ENCODE peak calls at places on chromosomes 2 and 18, in five cellular contexts. One of them, this sample, is unnamed.

GRCh38 chr2:186771395-186771794 is 77.5 kb downstream of the FAM171B start:
- DNase-seq in MCF 10A: peak; percentile 39
- DNase-seq in foreskin fibroblast: no peak
- DNase-seq in GM10248: no peak
- DNase-seq in activated T-helper 1 cell treated with Interleukin-2 at 50 U/mL for 16 hours: no peak
- DNase-seq in this sample: no peak

GRCh38 chr18:10320201-10320600 is 134.2 kb upstream of the APCDD1 start:
- DNase-seq in activated T-helper 1 cell treated with Interleukin-2 at 50 U/mL for 16 hours: no peak
- DNase-seq in foreskin fibroblast: no peak
- DNase-seq in MCF 10A: no peak
- DNase-seq in GM10248: no peak
- DNase-seq in this sample: no peak

GRCh38 chr2:3000968-3001367 is 376.6 kb downstream of the EIPR1 start:
- DNase-seq in foreskin fibroblast: no peak
- DNase-seq in GM10248: no peak
- DNase-seq in MCF 10A: no peak
- DNase-seq in activated T-helper 1 cell treated with Interleukin-2 at 50 U/mL for 16 hours: no peak
- DNase-seq in this sample: no peak

GRCh38 chr2:41160439-41160838 is 708.5 kb upstream of the SLC8A1 start:
- DNase-seq in MCF 10A: no peak
- DNase-seq in foreskin fibroblast: no peak
- DNase-seq in GM10248: no peak
- DNase-seq in activated T-helper 1 cell treated with Interleukin-2 at 50 U/mL for 16 hours: no peak
- DNase-seq in this sample: no peak

GRCh38 chr2:54306561-54306960 is 50.5 kb upstream of the TSPYL6 start:
- DNase-seq in activated T-helper 1 cell treated with Interleukin-2 at 50 U/mL for 16 hours: no peak
- DNase-seq in MCF 10A: peak; percentile 13
- DNase-seq in GM10248: no peak
- DNase-seq in foreskin fibroblast: no peak
- DNase-seq in this sample: no peak

GRCh38 chr2:232049350-232049749 is 87.8 kb downstream of the DIS3L2 start:
- DNase-seq in foreskin fibroblast: no peak
- DNase-seq in GM10248: no peak
- DNase-seq in MCF 10A: no peak
- DNase-seq in activated T-helper 1 cell treated with Interleukin-2 at 50 U/mL for 16 hours: no peak
- DNase-seq in this sample: no peak

GRCh38 chr2:143399679-143400078 is 270.5 kb downstream of the ARHGAP15 start:
- DNase-seq in foreskin fibroblast: peak; percentile 36
- DNase-seq in MCF 10A: peak; percentile 56
- DNase-seq in activated T-helper 1 cell treated with Interleukin-2 at 50 U/mL for 16 hours: no peak
- DNase-seq in GM10248: no peak
- DNase-seq in this sample: no peak

GRCh38 chr2:160657206-160657605 is 163.6 kb upstream of the RBMS1 start:
- DNase-seq in foreskin fibroblast: no peak
- DNase-seq in GM10248: no peak
- DNase-seq in MCF 10A: no peak
- DNase-seq in activated T-helper 1 cell treated with Interleukin-2 at 50 U/mL for 16 hours: no peak
- DNase-seq in this sample: no peak

GRCh38 chr2:229586746-229587705 is 127.3 kb downstream of the DNER start:
- DNase-seq in GM10248: peak; percentile 63
- DNase-seq in MCF 10A: peak; percentile 94
- DNase-seq in activated T-helper 1 cell treated with Interleukin-2 at 50 U/mL for 16 hours: no peak
- DNase-seq in foreskin fibroblast: peak; percentile 70
- DNase-seq in this sample: peak; percentile 48

GRCh38 chr2:240199133-240199870 is 58.8 kb upstream of the OTOS start:
- DNase-seq in GM10248: no peak
- DNase-seq in activated T-helper 1 cell treated with Interleukin-2 at 50 U/mL for 16 hours: no peak
- DNase-seq in foreskin fibroblast: no peak
- DNase-seq in MCF 10A: no peak
- DNase-seq in this sample: no peak

GRCh38 chr2:58427572-58428285 is 186.6 kb upstream of the FANCL start:
- DNase-seq in activated T-helper 1 cell treated with Interleukin-2 at 50 U/mL for 16 hours: no peak
- DNase-seq in foreskin fibroblast: no peak
- DNase-seq in MCF 10A: peak; percentile 46
- DNase-seq in GM10248: no peak
- DNase-seq in this sample: no peak

GRCh38 chr2:229163893-229164292 is 107.2 kb downstream of the PID1 start:
- DNase-seq in GM10248: no peak
- DNase-seq in MCF 10A: no peak
- DNase-seq in activated T-helper 1 cell treated with Interleukin-2 at 50 U/mL for 16 hours: no peak
- DNase-seq in foreskin fibroblast: no peak
- DNase-seq in this sample: no peak

GRCh38 chr2:46493241-46493970 is 14.0 kb downstream of the TMEM247 start:
- DNase-seq in MCF 10A: peak; percentile 60
- DNase-seq in GM10248: peak; percentile 80
- DNase-seq in activated T-helper 1 cell treated with Interleukin-2 at 50 U/mL for 16 hours: no peak
- DNase-seq in foreskin fibroblast: no peak
- DNase-seq in this sample: no peak

GRCh38 chr2:46065152-46065551 is 232.1 kb upstream of the EPAS1 start:
- DNase-seq in foreskin fibroblast: no peak
- DNase-seq in MCF 10A: no peak
- DNase-seq in GM10248: no peak
- DNase-seq in activated T-helper 1 cell treated with Interleukin-2 at 50 U/mL for 16 hours: no peak
- DNase-seq in this sample: no peak

GRCh38 chr2:152718909-152719645 is 657 bp downstream of the ARL6IP6 start:
- DNase-seq in MCF 10A: peak; percentile 88
- DNase-seq in foreskin fibroblast: no peak
- DNase-seq in GM10248: peak; percentile 16
- DNase-seq in activated T-helper 1 cell treated with Interleukin-2 at 50 U/mL for 16 hours: no peak
- DNase-seq in this sample: peak; percentile 84

GRCh38 chr2:144215207-144215606 is 304.7 kb downstream of the ZEB2 start:
- DNase-seq in MCF 10A: no peak
- DNase-seq in foreskin fibroblast: no peak
- DNase-seq in activated T-helper 1 cell treated with Interleukin-2 at 50 U/mL for 16 hours: no peak
- DNase-seq in GM10248: no peak
- DNase-seq in this sample: no peak

GRCh38 chr2:206062724-206063123 is 23.2 kb downstream of the INO80D start:
- DNase-seq in MCF 10A: no peak
- DNase-seq in foreskin fibroblast: no peak
- DNase-seq in GM10248: no peak
- DNase-seq in activated T-helper 1 cell treated with Interleukin-2 at 50 U/mL for 16 hours: no peak
- DNase-seq in this sample: no peak

GRCh38 chr2:84817239-84817655 is 63.6 kb downstream of the TRABD2A start:
- DNase-seq in activated T-helper 1 cell treated with Interleukin-2 at 50 U/mL for 16 hours: no peak
- DNase-seq in MCF 10A: no peak
- DNase-seq in foreskin fibroblast: no peak
- DNase-seq in GM10248: peak; percentile 71
- DNase-seq in this sample: no peak

GRCh38 chr2:54274781-54275242 is 18.8 kb upstream of the TSPYL6 start:
- DNase-seq in foreskin fibroblast: peak; percentile 24
- DNase-seq in activated T-helper 1 cell treated with Interleukin-2 at 50 U/mL for 16 hours: no peak
- DNase-seq in GM10248: no peak
- DNase-seq in MCF 10A: peak; percentile 63
- DNase-seq in this sample: no peak

GRCh38 chr2:219030177-219030940 is 11.0 kb downstream of the CFAP65 start:
- DNase-seq in MCF 10A: no peak
- DNase-seq in activated T-helper 1 cell treated with Interleukin-2 at 50 U/mL for 16 hours: no peak
- DNase-seq in foreskin fibroblast: no peak
- DNase-seq in GM10248: no peak
- DNase-seq in this sample: no peak

GRCh38 chr2:186099772-186100171 is 361.2 kb downstream of the FSIP2 start:
- DNase-seq in MCF 10A: no peak
- DNase-seq in activated T-helper 1 cell treated with Interleukin-2 at 50 U/mL for 16 hours: no peak
- DNase-seq in GM10248: no peak
- DNase-seq in foreskin fibroblast: no peak
- DNase-seq in this sample: no peak

This sample was measured in RPMI8226.